ENCODE peak calls at places on chromosomes 2 and 18, in six cellular contexts. D is neuronal stem cell, Y is H1, N is mesenchymal stem cell, C is trophoblast cell, J is IMR-90. M is an unnamed sample.

GRCh38 chr2:44668336-44668735 is 273.2 kb upstream of the SIX3 start:
- DNase-seq in D (no peak), Y (no peak), N (no peak), C (no peak), J (no peak), M (no peak)

GRCh38 chr2:88857951-88858406 is 166.5 kb downstream of the RPIA start:
- DNase-seq in D (no peak), Y (no peak), N (no peak), C (peak), J (peak), M (no peak)

GRCh38 chr2:48227617-48228344 is 302.2 kb upstream of the STON1 start:
- DNase-seq in D (no peak), Y (no peak), N (no peak), C (no peak), J (no peak), M (no peak)

GRCh38 chr2:102166189-102166845 is 20.5 kb upstream of the IL1RL2 start:
- DNase-seq in D (no peak), Y (no peak), N (peak), C (no peak), J (peak), M (no peak)

GRCh38 chr2:1366546-1367134 is 46.6 kb upstream of the TPO start:
- DNase-seq in D (no peak), Y (no peak), N (no peak), C (no peak), J (no peak), M (no peak)

GRCh38 chr2:199602896-199603482 is 145.2 kb upstream of the SATB2 start:
- DNase-seq in D (no peak), Y (no peak), N (no peak), C (no peak), J (no peak), M (no peak)

GRCh38 chr18:57833441-57834101 is 30.5 kb upstream of the ATP8B1 start:
- DNase-seq in D (no peak), Y (no peak), N (peak), C (peak), J (peak), M (no peak)

GRCh38 chr18:13520741-13521140 is 205.6 kb downstream of the FAM210A start:
- DNase-seq in D (no peak), Y (no peak), N (no peak), C (no peak), J (no peak), M (no peak)

GRCh38 chr18:2180586-2180985 is 390.7 kb downstream of the METTL4 start:
- DNase-seq in D (no peak), Y (no peak), N (no peak), C (no peak), J (no peak), M (no peak)

GRCh38 chr2:212451786-212452200 is 86.8 kb downstream of the ERBB4 start:
- DNase-seq in D (peak), Y (no peak), N (peak), C (peak), J (peak), M (no peak)

GRCh38 chr2:208294482-208295024 is 28.5 kb downstream of the PIKFYVE start:
- DNase-seq in D (no peak), Y (no peak), N (no peak), C (no peak), J (no peak), M (no peak)

GRCh38 chr2:208300847-208301618 is 35.0 kb downstream of the PIKFYVE start:
- DNase-seq in D (no peak), Y (no peak), N (no peak), C (no peak), J (no peak), M (no peak)

GRCh38 chr2:208296610-208297009 is 30.6 kb downstream of the PIKFYVE start:
- DNase-seq in D (no peak), Y (no peak), N (no peak), C (no peak), J (no peak), M (no peak)

DNA sequence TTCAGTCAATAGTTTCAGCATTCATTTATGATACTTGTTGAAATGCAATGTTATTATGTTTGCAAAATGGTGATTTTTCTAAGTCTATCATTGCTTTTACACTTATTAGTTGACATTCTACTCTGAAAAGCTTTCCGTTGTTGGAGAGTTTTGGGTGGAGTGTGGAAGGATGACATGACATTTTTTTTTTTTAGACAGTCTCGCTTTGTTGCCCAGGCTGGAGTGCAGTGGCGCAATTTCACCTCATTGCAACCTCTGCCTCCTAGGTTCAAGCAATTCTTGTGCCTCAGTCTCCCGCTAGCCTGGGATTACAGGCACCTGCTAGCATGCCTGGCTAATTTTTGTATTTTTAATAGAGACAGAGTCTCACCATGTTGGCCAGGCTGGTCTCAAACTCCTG is 29.8 kb downstream of the PIKFYVE start:
- DNase-seq in D (no peak), Y (no peak), N (no peak), C (no peak), J (no peak), M (no peak)
- H3K14ac ChIP-seq in D (no peak), Y (no peak), N (no peak), C (no peak), J (no peak), M (no peak)

DNA sequence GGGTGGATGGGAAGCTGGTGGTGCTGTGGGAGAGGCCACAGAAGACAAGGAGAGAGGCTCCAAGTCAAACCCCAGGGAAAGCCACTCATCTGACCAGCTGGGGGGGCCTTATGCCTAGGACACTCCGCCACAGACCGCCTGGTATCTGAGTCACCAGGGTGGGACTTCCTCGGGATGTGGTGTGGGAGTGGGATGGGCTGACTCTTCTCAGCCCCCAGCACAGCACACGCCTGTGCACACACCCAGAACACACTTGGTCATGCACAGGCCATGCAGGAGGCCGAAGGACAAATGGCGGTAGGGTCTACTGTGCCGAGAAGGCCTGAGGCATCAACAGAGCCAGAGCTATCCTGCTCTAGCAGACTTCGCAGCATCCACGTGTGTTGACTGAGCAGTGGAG is 136.4 kb downstream of the INHBB start:
- DNase-seq in D (no peak), Y (no peak), N (no peak), C (no peak), J (no peak), M (no peak)
- H3K14ac ChIP-seq in D (no peak), Y (no peak), N (no peak), C (no peak), J (no peak), M (no peak)

DNA sequence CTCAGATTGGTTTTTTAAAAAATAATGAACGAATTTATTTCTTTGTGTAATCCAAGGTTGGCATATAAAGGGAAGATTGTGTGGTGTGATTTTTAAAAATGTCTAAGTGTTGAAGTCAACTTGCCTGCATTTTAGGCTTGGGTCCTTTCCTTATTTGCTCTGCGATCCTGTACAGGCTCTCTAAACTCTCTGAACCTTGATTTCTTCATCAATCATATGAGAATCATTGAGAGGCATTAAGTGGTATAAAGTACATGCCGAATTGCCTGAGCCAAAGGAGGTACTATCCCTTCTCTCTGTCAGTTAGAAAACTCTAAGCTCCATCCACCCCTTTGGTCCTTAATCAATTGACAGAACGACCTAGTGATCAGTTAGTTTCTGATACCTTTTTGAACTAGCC is 440.4 kb upstream of the MEX3C start:
- DNase-seq in D (no peak), Y (no peak), N (no peak), C (no peak), J (no peak), M (no peak)
- H3K14ac ChIP-seq in D (no peak), Y (no peak), N (no peak), C (no peak), J (no peak), M (no peak)

GRCh38 chr2:148660999-148661398 is 16.4 kb downstream of the EPC2 start:
- DNase-seq in D (no peak), Y (no peak), N (peak), C (no peak), J (peak), M (no peak)

GRCh38 chr2:148667114-148667513 is 22.6 kb downstream of the EPC2 start:
- DNase-seq in D (no peak), Y (no peak), N (no peak), C (no peak), J (no peak), M (no peak)

GRCh38 chr2:148658807-148659722 is 14.5 kb downstream of the EPC2 start:
- DNase-seq in D (no peak), Y (no peak), N (peak), C (no peak), J (peak), M (no peak)

GRCh38 chr2:148666555-148666954 is 22.0 kb downstream of the EPC2 start:
- DNase-seq in D (no peak), Y (no peak), N (no peak), C (no peak), J (no peak), M (no peak)

GRCh38 chr2:148664229-148664628 is 19.7 kb downstream of the EPC2 start:
- DNase-seq in D (no peak), Y (no peak), N (no peak), C (no peak), J (no peak), M (no peak)
- H3K14ac ChIP-seq in D (no peak), Y (no peak), N (no peak), C (no peak), J (no peak), M (no peak)

M was measured in H9.